ENCODE peak calls at places on chromosomes 7 and 10, in eight cellular contexts. W is mesendoderm; O is fibroblast of pulmonary artery; P is endothelial cell of umbilical vein; R is iPS DF 6.9; A is CD8-positive, alpha-beta T cell; K is adrenal gland; T is cardiac muscle cell. M is an unnamed sample.

GRCh38 chr7:77520261-77520660 is 16.8 kb upstream of the PTPN12 start:
- DNase-seq in R (no peak), P (no peak), O (no peak), W (no peak), T (no peak), A (no peak), K (no peak), M (no peak)

GRCh38 chr7:44124822-44125202 is 1.5 kb upstream of the POLD2 start:
- DNase-seq in O (no peak), P (no peak), R (no peak), A (no peak), K (no peak), T (no peak), W (no peak), M (no peak)

GRCh38 chr10:35090162-35090954 is at the start of gene CUL2:
- DNase-seq in P (peak), W (peak), K (peak), T (peak), A (peak), O (peak), R (peak), M (peak)

GRCh38 chr7:117154721-117155120 is 168.1 kb downstream of the WNT2 start:
- DNase-seq in A (no peak), W (no peak), P (no peak), O (no peak), T (no peak), K (no peak), R (no peak), M (no peak)

GRCh38 chr7:48366096-48366495 is 194.8 kb downstream of the ABCA13 start:
- DNase-seq in W (peak), A (no peak), P (no peak), R (no peak), K (no peak), O (no peak), T (no peak), M (no peak)

GRCh38 chr7:106777666-106778299 is 87.3 kb upstream of the PIK3CG start:
- DNase-seq in T (no peak), A (no peak), P (no peak), O (no peak), R (no peak), W (no peak), K (no peak), M (no peak)

GRCh38 chr10:49053053-49053997 is 62.0 kb downstream of the VSTM4 start:
- DNase-seq in P (no peak), T (no peak), W (no peak), A (no peak), K (peak), R (no peak), O (no peak), M (peak)

GRCh38 chr7:114590298-114590697 is 175.7 kb downstream of the FOXP2 start:
- DNase-seq in T (no peak), O (no peak), W (peak), K (no peak), P (no peak), A (no peak), R (no peak), M (no peak)

GRCh38 chr10:6564367-6564766 is 15.7 kb downstream of the PRKCQ start:
- DNase-seq in R (no peak), O (no peak), W (no peak), K (no peak), P (no peak), A (no peak), T (no peak), M (no peak)

GRCh38 chr10:17758896-17759295 is 6.9 kb downstream of the TMEM236 start:
- DNase-seq in W (no peak), O (no peak), A (no peak), T (no peak), R (no peak), P (peak), K (no peak), M (no peak)

GRCh38 chr10:24446739-24447138 is 237.8 kb downstream of the KIAA1217 start:
- DNase-seq in R (no peak), O (peak), P (no peak), T (peak), A (no peak), K (no peak), W (no peak), M (no peak)
- H3K4me3 ChIP-seq in R (no peak), O (no peak), P (no peak), T (no peak), A (no peak), K (no peak), W (no peak), M (no peak)

DNA sequence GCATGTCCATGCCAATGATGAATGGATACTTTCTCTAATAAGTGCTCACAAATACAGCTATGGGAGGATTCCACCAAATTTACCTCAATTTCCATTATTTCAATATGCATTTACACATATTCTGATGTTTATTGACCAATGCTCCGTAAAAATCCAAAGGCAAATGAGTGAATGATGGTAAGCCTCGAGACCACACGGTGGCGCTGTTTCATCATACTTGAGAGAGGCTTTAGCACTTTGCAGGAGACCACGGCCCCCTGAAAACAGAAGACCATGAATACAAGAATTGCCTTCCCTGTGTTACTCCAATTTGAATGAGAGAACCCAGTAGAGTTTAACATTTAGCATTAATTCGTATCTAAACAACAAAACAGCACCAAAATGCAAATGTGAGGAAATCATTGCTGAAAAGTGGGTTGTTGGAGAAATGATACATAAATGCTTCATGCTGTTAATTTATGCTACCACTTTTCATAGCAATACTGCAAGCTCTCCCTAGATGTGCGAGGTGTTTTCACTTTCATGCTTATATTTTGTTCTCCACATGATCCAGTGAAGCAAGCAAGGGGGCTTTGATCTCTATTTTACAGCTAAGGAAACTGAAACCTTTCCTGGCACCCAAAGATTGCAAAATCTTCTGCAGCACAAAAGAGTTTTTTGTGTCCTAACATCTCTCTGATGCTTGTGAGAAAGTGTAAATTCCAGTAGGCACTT is 35.4 kb downstream of the TRIL start:
- DNase-seq in O (peak), P (peak), A (peak), T (peak), R (peak), W (peak), K (peak), M (peak)
- H3K4me3 ChIP-seq in O (no peak), P (no peak), A (no peak), T (no peak), R (no peak), W (no peak), K (no peak), M (no peak)

GRCh38 chr7:139648941-139649425 is 125.5 kb downstream of the CLEC2L start:
- DNase-seq in T (no peak), K (peak), A (no peak), O (no peak), R (no peak), W (no peak), P (peak), M (no peak)

GRCh38 chr7:139647812-139648616 is 124.5 kb downstream of the CLEC2L start:
- DNase-seq in K (no peak), P (peak), O (no peak), A (no peak), W (peak), T (no peak), R (no peak), M (no peak)

GRCh38 chr7:139650429-139651100 is 127.1 kb downstream of the CLEC2L start:
- DNase-seq in A (no peak), R (no peak), W (peak), P (no peak), O (no peak), K (no peak), T (no peak), M (no peak)

GRCh38 chr7:139647085-139647484 is 123.6 kb downstream of the CLEC2L start:
- DNase-seq in T (peak), W (no peak), P (no peak), A (no peak), O (no peak), K (no peak), R (no peak), M (no peak)

GRCh38 chr7:139648617-139648932 is 125.1 kb downstream of the CLEC2L start:
- DNase-seq in W (peak), R (no peak), A (no peak), O (no peak), P (no peak), K (no peak), T (no peak), M (no peak)
- H3K4me3 ChIP-seq in W (no peak), R (no peak), A (no peak), O (no peak), P (no peak), K (no peak), T (no peak), M (no peak)

DNA sequence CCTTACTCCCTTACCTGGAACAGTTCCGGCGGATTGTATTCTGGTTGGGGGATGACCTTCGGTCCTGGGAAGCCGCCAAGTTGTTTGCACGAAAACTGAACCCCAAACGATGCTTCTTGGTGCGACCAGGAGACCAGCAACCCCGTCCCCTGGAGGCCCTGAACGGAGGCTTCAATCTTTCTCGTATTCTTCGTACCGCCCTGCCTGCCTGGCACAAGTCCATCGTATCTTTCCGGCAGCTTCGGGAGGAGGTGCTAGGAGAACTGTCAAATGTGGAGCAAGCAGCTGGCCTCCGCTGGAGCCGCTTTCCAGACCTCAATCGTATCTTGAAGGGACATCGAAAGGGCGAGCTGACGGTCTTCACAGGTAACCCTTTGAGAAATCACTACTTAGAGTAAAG is 1.7 kb downstream of the TWNK start:
- DNase-seq in A (no peak), O (no peak), W (no peak), R (no peak), K (no peak), T (no peak), P (no peak), M (no peak)
- H3K4me3 ChIP-seq in A (no peak), O (no peak), W (no peak), R (no peak), K (no peak), T (no peak), P (no peak), M (peak)

DNA sequence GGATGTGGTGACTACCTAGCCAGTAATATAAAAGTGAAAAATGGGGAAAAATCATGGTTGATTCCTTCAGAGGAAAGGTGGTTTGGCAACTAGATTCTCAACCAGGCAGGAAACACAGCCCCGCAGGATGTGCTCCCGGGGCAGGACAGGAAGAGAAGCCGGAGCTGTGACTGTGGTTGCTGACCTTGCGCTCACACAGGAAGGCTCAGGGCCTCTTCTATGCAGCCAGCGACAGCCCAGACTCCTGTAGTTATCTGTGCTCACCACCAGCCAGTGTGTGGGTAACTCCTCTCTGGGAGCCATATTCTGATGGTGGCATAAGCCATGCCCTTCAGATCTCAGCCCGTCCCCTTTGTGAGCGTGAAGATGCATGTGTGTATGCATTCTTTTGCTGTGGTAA is 138.2 kb downstream of the RNF216 start:
- DNase-seq in K (peak), R (no peak), T (peak), P (peak), W (peak), A (peak), O (peak), M (no peak)
- H3K4me3 ChIP-seq in K (no peak), R (no peak), T (no peak), P (no peak), W (no peak), A (no peak), O (no peak), M (no peak)

M was measured in DND-41.